ENCODE peak calls at places on chromosome 20, in seven cellular contexts. One of them, this sample, is unnamed.

GRCh38 chr20:46357030-46357514 is 48.8 kb upstream of the CDH22 start:
- DNase-seq in nucleus accumbens: no peak
- DNase-seq in T-cell: no peak
- DNase-seq in NAMALWA: no peak
- DNase-seq in stimulated activated CD8-positive, alpha-beta memory T cell treated with anti-CD3 and anti-CD28 coated beads, Interleukin-15, amount 100 ng/mL, for 24 hours: no peak
- DNase-seq in tibial artery: no peak
- DNase-seq in HCEC 1CT: no peak
- DNase-seq in this sample: no peak

GRCh38 chr20:57996465-57996864 is 232.0 kb downstream of the ANKRD60 start:
- DNase-seq in nucleus accumbens: no peak
- DNase-seq in T-cell: no peak
- DNase-seq in NAMALWA: no peak
- DNase-seq in stimulated activated CD8-positive, alpha-beta memory T cell treated with anti-CD3 and anti-CD28 coated beads, Interleukin-15, amount 100 ng/mL, for 24 hours: no peak
- DNase-seq in tibial artery: no peak
- DNase-seq in HCEC 1CT: no peak
- DNase-seq in this sample: peak; percentile 26

GRCh38 chr20:25136643-25137559 is 55.0 kb upstream of the VSX1 start:
- DNase-seq in nucleus accumbens: peak; percentile 29
- DNase-seq in T-cell: no peak
- DNase-seq in NAMALWA: no peak
- DNase-seq in stimulated activated CD8-positive, alpha-beta memory T cell treated with anti-CD3 and anti-CD28 coated beads, Interleukin-15, amount 100 ng/mL, for 24 hours: no peak
- DNase-seq in tibial artery: peak; percentile 83
- DNase-seq in HCEC 1CT: peak; percentile 89
- DNase-seq in this sample: peak; percentile 82

GRCh38 chr20:41064377-41064776 is 35.8 kb downstream of the TOP1 start:
- DNase-seq in nucleus accumbens: no peak
- DNase-seq in T-cell: no peak
- DNase-seq in NAMALWA: no peak
- DNase-seq in stimulated activated CD8-positive, alpha-beta memory T cell treated with anti-CD3 and anti-CD28 coated beads, Interleukin-15, amount 100 ng/mL, for 24 hours: no peak
- DNase-seq in tibial artery: no peak
- DNase-seq in HCEC 1CT: no peak
- DNase-seq in this sample: no peak

GRCh38 chr20:47760686-47761477 is 24.4 kb downstream of the SULF2 start:
- DNase-seq in nucleus accumbens: no peak
- DNase-seq in T-cell: no peak
- DNase-seq in NAMALWA: no peak
- DNase-seq in stimulated activated CD8-positive, alpha-beta memory T cell treated with anti-CD3 and anti-CD28 coated beads, Interleukin-15, amount 100 ng/mL, for 24 hours: no peak
- DNase-seq in tibial artery: no peak
- DNase-seq in HCEC 1CT: no peak
- DNase-seq in this sample: no peak

GRCh38 chr20:35870541-35871307 is 83.6 kb downstream of the SCAND1 start:
- DNase-seq in nucleus accumbens: no peak
- DNase-seq in T-cell: no peak
- DNase-seq in NAMALWA: no peak
- DNase-seq in stimulated activated CD8-positive, alpha-beta memory T cell treated with anti-CD3 and anti-CD28 coated beads, Interleukin-15, amount 100 ng/mL, for 24 hours: no peak
- DNase-seq in tibial artery: no peak
- DNase-seq in HCEC 1CT: no peak
- DNase-seq in this sample: no peak

GRCh38 chr20:6756961-6757595 is 10.4 kb upstream of the BMP2 start:
- DNase-seq in nucleus accumbens: no peak
- DNase-seq in T-cell: no peak
- DNase-seq in NAMALWA: no peak
- DNase-seq in stimulated activated CD8-positive, alpha-beta memory T cell treated with anti-CD3 and anti-CD28 coated beads, Interleukin-15, amount 100 ng/mL, for 24 hours: no peak
- DNase-seq in tibial artery: no peak
- DNase-seq in HCEC 1CT: no peak
- DNase-seq in this sample: no peak

GRCh38 chr20:63395723-63396122 is 34.6 kb upstream of the CHRNA4 start:
- DNase-seq in nucleus accumbens: no peak
- DNase-seq in T-cell: no peak
- DNase-seq in NAMALWA: no peak
- DNase-seq in stimulated activated CD8-positive, alpha-beta memory T cell treated with anti-CD3 and anti-CD28 coated beads, Interleukin-15, amount 100 ng/mL, for 24 hours: no peak
- DNase-seq in tibial artery: no peak
- DNase-seq in HCEC 1CT: no peak
- DNase-seq in this sample: no peak

GRCh38 chr20:63246490-63247284 is 7.6 kb downstream of the NKAIN4 start:
- DNase-seq in nucleus accumbens: no peak
- DNase-seq in T-cell: no peak
- DNase-seq in NAMALWA: no peak
- DNase-seq in stimulated activated CD8-positive, alpha-beta memory T cell treated with anti-CD3 and anti-CD28 coated beads, Interleukin-15, amount 100 ng/mL, for 24 hours: no peak
- DNase-seq in tibial artery: no peak
- DNase-seq in HCEC 1CT: no peak
- DNase-seq in this sample: no peak

GRCh38 chr20:14445902-14446301 is 108.5 kb upstream of the FLRT3 start:
- DNase-seq in nucleus accumbens: no peak
- DNase-seq in T-cell: no peak
- DNase-seq in NAMALWA: no peak
- DNase-seq in stimulated activated CD8-positive, alpha-beta memory T cell treated with anti-CD3 and anti-CD28 coated beads, Interleukin-15, amount 100 ng/mL, for 24 hours: no peak
- DNase-seq in tibial artery: no peak
- DNase-seq in HCEC 1CT: no peak
- DNase-seq in this sample: no peak

GRCh38 chr20:32777177-32777956 is 15.2 kb downstream of the DNMT3B start:
- DNase-seq in nucleus accumbens: no peak
- DNase-seq in T-cell: no peak
- DNase-seq in NAMALWA: no peak
- DNase-seq in stimulated activated CD8-positive, alpha-beta memory T cell treated with anti-CD3 and anti-CD28 coated beads, Interleukin-15, amount 100 ng/mL, for 24 hours: no peak
- DNase-seq in tibial artery: no peak
- DNase-seq in HCEC 1CT: no peak
- DNase-seq in this sample: peak; percentile 51

GRCh38 chr20:45469336-45470261 is at the start of gene WFDC2:
- DNase-seq in nucleus accumbens: no peak
- DNase-seq in T-cell: no peak
- DNase-seq in NAMALWA: no peak
- DNase-seq in stimulated activated CD8-positive, alpha-beta memory T cell treated with anti-CD3 and anti-CD28 coated beads, Interleukin-15, amount 100 ng/mL, for 24 hours: no peak
- DNase-seq in tibial artery: no peak
- DNase-seq in HCEC 1CT: no peak
- DNase-seq in this sample: no peak

GRCh38 chr20:51028616-51029263 is 5.8 kb upstream of the KCNG1 start:
- DNase-seq in nucleus accumbens: no peak
- DNase-seq in T-cell: no peak
- DNase-seq in NAMALWA: no peak
- DNase-seq in stimulated activated CD8-positive, alpha-beta memory T cell treated with anti-CD3 and anti-CD28 coated beads, Interleukin-15, amount 100 ng/mL, for 24 hours: no peak
- DNase-seq in tibial artery: no peak
- DNase-seq in HCEC 1CT: no peak
- DNase-seq in this sample: no peak

GRCh38 chr20:53126185-53126584 is 154.0 kb downstream of the TSHZ2 start:
- DNase-seq in nucleus accumbens: no peak
- DNase-seq in T-cell: no peak
- DNase-seq in NAMALWA: no peak
- DNase-seq in stimulated activated CD8-positive, alpha-beta memory T cell treated with anti-CD3 and anti-CD28 coated beads, Interleukin-15, amount 100 ng/mL, for 24 hours: no peak
- DNase-seq in tibial artery: no peak
- DNase-seq in HCEC 1CT: no peak
- DNase-seq in this sample: no peak

GRCh38 chr20:528923-529594 is 14.5 kb downstream of the CSNK2A1 start:
- DNase-seq in nucleus accumbens: no peak
- DNase-seq in T-cell: no peak
- DNase-seq in NAMALWA: no peak
- DNase-seq in stimulated activated CD8-positive, alpha-beta memory T cell treated with anti-CD3 and anti-CD28 coated beads, Interleukin-15, amount 100 ng/mL, for 24 hours: no peak
- DNase-seq in tibial artery: no peak
- DNase-seq in HCEC 1CT: peak; percentile 91
- DNase-seq in this sample: peak; percentile 70

GRCh38 chr20:59813126-59813947 is 120.1 kb downstream of the SYCP2 start:
- DNase-seq in nucleus accumbens: no peak
- DNase-seq in T-cell: no peak
- DNase-seq in NAMALWA: no peak
- DNase-seq in stimulated activated CD8-positive, alpha-beta memory T cell treated with anti-CD3 and anti-CD28 coated beads, Interleukin-15, amount 100 ng/mL, for 24 hours: no peak
- DNase-seq in tibial artery: no peak
- DNase-seq in HCEC 1CT: no peak
- DNase-seq in this sample: no peak

GRCh38 chr20:17849901-17850673 is 118.5 kb downstream of the SNX5 start:
- DNase-seq in nucleus accumbens: no peak
- DNase-seq in T-cell: no peak
- DNase-seq in NAMALWA: no peak
- DNase-seq in stimulated activated CD8-positive, alpha-beta memory T cell treated with anti-CD3 and anti-CD28 coated beads, Interleukin-15, amount 100 ng/mL, for 24 hours: no peak
- DNase-seq in tibial artery: peak; percentile 90
- DNase-seq in HCEC 1CT: peak; percentile 100
- DNase-seq in this sample: peak; percentile 92

GRCh38 chr20:50913976-50914375 is 17.3 kb downstream of the ADNP start:
- DNase-seq in nucleus accumbens: no peak
- DNase-seq in T-cell: no peak
- DNase-seq in NAMALWA: no peak
- DNase-seq in stimulated activated CD8-positive, alpha-beta memory T cell treated with anti-CD3 and anti-CD28 coated beads, Interleukin-15, amount 100 ng/mL, for 24 hours: no peak
- DNase-seq in tibial artery: no peak
- DNase-seq in HCEC 1CT: peak; percentile 94
- DNase-seq in this sample: peak; percentile 78

This sample was measured in RCC 7860.